ENCODE peak calls at places on chromosomes 3 and 15, in seven cellular contexts. T is A549; H is suprapubic skin; S is CD8-positive, alpha-beta T cell; E is GM13976; D is AG09319; J is omental fat pad. M is an unnamed sample.

GRCh38 chr3:54905230-54905888 is 22.5 kb downstream of the LRTM1 start:
- DNase-seq in H (no peak), D (no peak), J (no peak), T (no peak), E (no peak), S (no peak), M (no peak)

GRCh38 chr3:11323827-11324226 is 51.6 kb downstream of the ATG7 start:
- DNase-seq in D (no peak), H (no peak), J (no peak), T (no peak), S (no peak), E (no peak), M (no peak)

GRCh38 chr3:68017069-68017468 is 362.7 kb upstream of the SUCLG2 start:
- DNase-seq in T (peak), E (no peak), H (no peak), J (no peak), S (no peak), D (no peak), M (no peak)

GRCh38 chr3:54968546-54969172 is 40.8 kb upstream of the LRTM1 start:
- DNase-seq in D (no peak), T (no peak), H (no peak), S (no peak), E (no peak), J (no peak), M (no peak)

GRCh38 chr15:89243046-89243690 is 611 bp upstream of the FANCI start:
- DNase-seq in J (peak), E (no peak), D (no peak), T (no peak), S (no peak), H (peak), M (no peak)

GRCh38 chr3:127056281-127056680 is 73.4 kb downstream of the PLXNA1 start:
- DNase-seq in T (no peak), E (no peak), S (no peak), H (no peak), J (no peak), D (no peak), M (no peak)

GRCh38 chr3:185280572-185281365 is 26.9 kb upstream of the EHHADH start:
- DNase-seq in H (no peak), J (no peak), E (peak), T (peak), S (no peak), D (peak), M (peak)

GRCh38 chr3:64405211-64405818 is 180.0 kb upstream of the PRICKLE2 start:
- DNase-seq in T (no peak), S (no peak), D (peak), E (no peak), H (no peak), J (no peak), M (no peak)

GRCh38 chr3:143831208-143831607 is 17.1 kb downstream of the SLC9A9 start:
- DNase-seq in J (no peak), H (no peak), D (no peak), S (no peak), E (no peak), T (no peak), M (no peak)

GRCh38 chr3:108076564-108076963 is 14.3 kb downstream of the CD47 start:
- DNase-seq in S (no peak), T (no peak), D (no peak), H (no peak), E (no peak), J (no peak), M (no peak)

GRCh38 chr15:67125589-67126502 is 60.4 kb downstream of the SMAD3 start:
- DNase-seq in S (no peak), D (peak), E (no peak), T (peak), H (peak), J (peak), M (no peak)

GRCh38 chr3:106485802-106486201 is 617.0 kb upstream of the CBLB start:
- DNase-seq in T (no peak), J (no peak), E (no peak), H (no peak), D (no peak), S (no peak), M (no peak)

GRCh38 chr15:80967991-80968510 is 21.6 kb downstream of the MESD start:
- DNase-seq in J (no peak), S (no peak), D (no peak), H (no peak), T (no peak), E (no peak), M (no peak)

GRCh38 chr15:92068121-92068520 is 214.6 kb downstream of the SLCO3A1 start:
- DNase-seq in D (no peak), H (no peak), T (no peak), J (no peak), E (no peak), S (no peak), M (peak)

GRCh38 chr15:60038111-60038521 is 34.0 kb downstream of the FOXB1 start:
- DNase-seq in D (no peak), E (no peak), S (no peak), H (no peak), J (no peak), T (no peak), M (no peak)

GRCh38 chr3:31610700-31611275 is 78.1 kb downstream of the STT3B start:
- DNase-seq in S (no peak), T (peak), D (peak), H (no peak), J (no peak), E (no peak), M (no peak)

GRCh38 chr3:45554001-45554691 is 40.4 kb upstream of the LIMD1 start:
- DNase-seq in E (peak), J (no peak), H (peak), T (no peak), S (no peak), D (no peak), M (peak)

GRCh38 chr3:72050771-72051170 is 265.8 kb upstream of the PROK2 start:
- DNase-seq in H (no peak), D (no peak), S (no peak), E (no peak), T (no peak), J (no peak), M (no peak)

GRCh38 chr3:37243811-37244748 is 69.7 kb upstream of the LRRFIP2 start:
- DNase-seq in J (peak), D (peak), S (no peak), H (peak), E (peak), T (peak), M (peak)

GRCh38 chr3:42024578-42025387 is 62.9 kb upstream of the ULK4 start:
- DNase-seq in H (no peak), D (no peak), S (no peak), E (no peak), J (no peak), T (no peak), M (no peak)

GRCh38 chr15:75237316-75237982 is 20.7 kb upstream of the GOLGA6C start:
- DNase-seq in S (no peak), E (no peak), D (no peak), H (peak), J (no peak), T (no peak), M (peak)

GRCh38 chr3:39401983-39402382 is 4.5 kb upstream of the RPSA start:
- DNase-seq in E (no peak), J (no peak), T (no peak), H (no peak), D (no peak), S (no peak), M (no peak)

GRCh38 chr3:102224171-102224570 is 210.6 kb upstream of the ZPLD1 start:
- DNase-seq in H (no peak), J (no peak), E (peak), T (peak), S (no peak), D (peak), M (peak)
- TF ChIP-seq CTCF in H (no peak), J (no peak), E (peak), T (peak), S (no peak), D (peak), M (peak)

DNA sequence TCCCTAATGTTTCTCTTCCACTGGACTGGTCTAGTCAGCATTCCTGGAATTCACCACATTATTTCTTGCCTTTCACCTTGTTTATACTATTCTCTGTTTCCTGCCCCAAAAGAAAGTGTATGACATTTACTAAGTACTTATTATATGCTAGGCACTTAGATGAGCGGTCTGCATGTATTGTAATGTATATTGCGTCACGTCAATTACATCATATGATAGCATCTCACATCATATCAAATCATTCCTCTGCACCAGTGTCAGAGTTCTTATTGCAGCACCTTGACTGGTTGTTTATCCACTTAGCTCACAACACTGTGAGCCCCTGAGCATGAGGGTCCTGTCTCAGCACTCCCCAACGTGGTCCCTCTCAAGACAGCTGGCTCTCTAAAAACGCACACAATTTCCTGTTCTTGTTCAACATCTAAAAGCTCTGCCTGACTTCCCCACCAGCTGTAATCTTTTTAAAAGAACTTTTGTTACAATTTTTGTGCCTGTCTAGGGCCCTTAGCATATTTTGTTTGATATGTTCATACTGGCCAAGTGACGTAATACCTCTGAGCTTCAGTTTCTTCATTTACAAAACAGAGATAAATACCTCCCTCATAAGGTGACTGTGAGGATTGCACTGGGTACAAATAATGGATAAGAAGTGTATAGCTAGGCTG is 58.8 kb downstream of the ARHGAP31 start:
- DNase-seq in S (no peak), H (no peak), J (no peak), D (peak), T (peak), E (no peak), M (no peak)
- TF ChIP-seq CTCF in S (peak), H (no peak), J (no peak), D (peak), T (no peak), E (no peak), M (no peak)

GRCh38 chr3:57851304-57851703 is 95.2 kb downstream of the SLMAP start:
- DNase-seq in T (no peak), H (no peak), D (no peak), S (no peak), J (no peak), E (no peak), M (no peak)

GRCh38 chr3:57855943-57856342 is 99.8 kb downstream of the SLMAP start:
- DNase-seq in J (no peak), E (no peak), T (no peak), S (no peak), H (no peak), D (no peak), M (no peak)

GRCh38 chr3:57855281-57855680 is 99.2 kb downstream of the SLMAP start:
- DNase-seq in T (no peak), H (no peak), J (no peak), E (no peak), D (no peak), S (no peak), M (no peak)

GRCh38 chr3:57852896-57853295 is 96.8 kb downstream of the SLMAP start:
- DNase-seq in D (no peak), T (peak), H (no peak), J (no peak), S (no peak), E (peak), M (no peak)

DNA sequence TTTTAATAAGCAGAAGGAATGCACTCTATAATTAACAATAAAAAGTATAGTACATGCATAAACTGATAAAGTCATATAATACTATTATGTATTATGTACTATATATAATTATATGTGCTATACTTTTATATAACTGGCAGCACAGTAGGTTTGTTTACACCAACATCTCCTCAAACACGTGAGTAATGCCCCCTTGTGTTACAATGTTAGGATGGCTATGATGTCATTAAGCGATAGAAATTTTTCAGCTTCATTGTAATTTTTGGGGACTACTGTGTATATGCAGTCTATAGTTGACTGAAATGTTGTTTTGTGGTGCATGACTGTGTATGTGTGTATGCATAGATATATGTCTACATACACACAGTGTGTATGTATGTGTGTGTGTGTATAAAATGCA is 100.6 kb downstream of the SLMAP start:
- DNase-seq in J (no peak), H (no peak), D (no peak), T (peak), S (no peak), E (no peak), M (no peak)
- TF ChIP-seq CTCF in J (no peak), H (no peak), D (no peak), T (peak), S (no peak), E (no peak), M (no peak)

DNA sequence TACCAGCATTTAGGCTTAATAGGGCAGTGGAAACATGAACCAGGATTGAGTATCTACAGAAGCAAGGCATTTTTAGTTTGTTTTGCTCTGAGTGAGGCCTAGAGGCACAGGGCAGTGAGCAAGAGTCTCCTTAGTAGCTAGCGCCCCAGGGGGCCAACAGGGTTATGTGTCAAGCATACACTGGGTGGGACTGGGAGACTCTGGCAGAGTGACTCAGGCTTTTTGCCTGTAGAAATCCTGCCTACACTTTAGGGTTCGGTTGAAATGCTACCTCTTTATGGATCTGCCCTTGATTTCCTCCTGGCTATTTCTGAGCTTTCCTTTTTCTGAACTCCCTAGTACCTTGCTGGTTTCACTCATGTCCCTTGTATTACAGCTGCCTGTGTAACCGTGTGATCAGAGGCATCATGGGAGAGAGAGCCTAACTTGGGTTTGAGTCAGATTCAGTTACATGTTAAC is 72.2 kb downstream of the TOP2B start:
- DNase-seq in T (peak), J (no peak), E (no peak), D (peak), S (no peak), H (no peak), M (no peak)
- TF ChIP-seq CTCF in T (peak), J (no peak), E (no peak), D (peak), S (no peak), H (no peak), M (no peak)

GRCh38 chr3:156448300-156448699 is 106.6 kb downstream of the SSR3 start:
- DNase-seq in E (peak), S (no peak), T (peak), J (no peak), H (no peak), D (no peak), M (peak)

GRCh38 chr3:156445117-156445968 is 109.6 kb downstream of the SSR3 start:
- DNase-seq in H (no peak), S (no peak), D (no peak), J (no peak), E (no peak), T (no peak), M (no peak)

GRCh38 chr3:156455839-156456238 is 99.1 kb downstream of the SSR3 start:
- DNase-seq in T (peak), D (no peak), S (no peak), E (no peak), J (no peak), H (no peak), M (no peak)

DNA sequence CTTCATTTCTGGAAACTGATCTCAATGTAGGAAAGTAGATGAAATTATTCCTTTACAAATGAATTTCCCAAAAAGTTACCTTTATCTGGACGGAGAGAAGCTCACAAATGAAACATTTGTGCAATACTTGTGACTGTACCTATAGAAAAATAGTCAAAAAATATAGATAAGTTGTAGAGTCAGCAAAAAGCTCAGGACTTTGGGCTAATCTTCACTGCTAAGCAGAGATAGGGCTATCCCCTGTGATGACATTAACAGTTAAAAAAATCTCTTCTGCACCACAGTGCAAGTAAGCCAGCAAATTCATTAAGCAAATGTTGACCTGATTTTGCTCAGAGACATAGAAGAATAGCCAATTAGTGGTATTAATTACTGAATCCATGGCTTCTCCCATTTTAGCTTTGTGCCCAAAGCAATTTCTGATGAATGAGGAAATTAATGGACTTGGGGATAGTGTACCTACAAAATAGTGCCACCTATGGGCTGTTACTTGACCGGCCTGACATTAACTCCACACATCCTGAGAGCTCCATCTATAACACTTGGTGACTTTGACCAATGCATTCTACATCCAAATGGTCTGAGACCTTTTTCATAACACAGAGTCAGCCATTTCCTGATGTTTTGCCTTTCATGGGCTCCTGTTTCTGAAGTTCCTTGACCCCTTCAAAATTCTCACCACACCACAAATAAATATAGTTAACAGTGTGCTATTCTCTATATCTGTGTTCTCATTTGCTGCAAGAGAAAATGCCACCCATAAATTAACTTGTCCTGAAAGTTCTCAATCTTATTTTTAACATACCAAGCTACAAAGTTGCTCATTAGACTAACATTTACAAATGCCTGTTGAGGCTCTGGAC is 105.0 kb downstream of the SSR3 start:
- DNase-seq in D (no peak), H (no peak), E (peak), S (no peak), J (no peak), T (peak), M (peak)
- TF ChIP-seq CTCF in D (peak), H (no peak), E (peak), S (peak), J (no peak), T (peak), M (peak)